ENCODE peak calls at places on chromosomes 2 and 18, in four cellular contexts. V, K, C and J are unnamed samples.

GRCh38 chr2:158726906-158727592 is 68.1 kb upstream of the DAPL1 start:
- DNase-seq in K (no peak), V (peak), C (no peak), J (peak)

GRCh38 chr2:126970583-126970982 is 71.9 kb downstream of the TEX51 start:
- DNase-seq in V (no peak), K (peak), C (no peak), J (no peak)

GRCh38 chr18:11654736-11655604 is 34.1 kb upstream of the GNAL start:
- DNase-seq in K (peak), V (peak), C (peak), J (peak)

GRCh38 chr2:134217316-134217715 is 36.6 kb upstream of the MGAT5 start:
- DNase-seq in K (no peak), C (no peak), V (no peak), J (no peak)

GRCh38 chr18:46040747-46041104 is 31.3 kb downstream of the PSTPIP2 start:
- DNase-seq in C (no peak), V (no peak), K (no peak), J (no peak)

GRCh38 chr2:45344071-45344470 is 267.0 kb downstream of the SRBD1 start:
- DNase-seq in K (no peak), C (no peak), V (no peak), J (no peak)

GRCh38 chr18:73688851-73689659 is 458.6 kb downstream of the FBXO15 start:
- DNase-seq in V (no peak), K (peak), C (no peak), J (no peak)

GRCh38 chr2:235636471-235637005 is 142.7 kb downstream of the AGAP1 start:
- DNase-seq in C (no peak), V (no peak), K (peak), J (no peak)

GRCh38 chr2:187051350-187051749 is 202.4 kb upstream of the ZSWIM2 start:
- DNase-seq in C (no peak), K (no peak), V (no peak), J (no peak)

GRCh38 chr2:58796239-58796638 is 555.1 kb upstream of the FANCL start:
- DNase-seq in K (no peak), C (no peak), V (no peak), J (no peak)

GRCh38 chr2:184113691-184114403 is 484.5 kb upstream of the ZNF804A start:
- DNase-seq in C (no peak), V (no peak), K (no peak), J (no peak)

GRCh38 chr2:106192752-106193490 is 1.2 kb downstream of the UXS1 start:
- DNase-seq in C (no peak), V (peak), K (peak), J (no peak)

GRCh38 chr2:68819556-68819955 is 51.6 kb downstream of the BMP10 start:
- DNase-seq in V (no peak), C (no peak), K (no peak), J (no peak)

GRCh38 chr2:222043897-222044296 is 254.9 kb downstream of the PAX3 start:
- DNase-seq in C (no peak), V (no peak), K (no peak), J (no peak)

GRCh38 chr2:73013941-73014340 is 57.6 kb downstream of the SFXN5 start:
- DNase-seq in C (no peak), K (peak), V (no peak), J (no peak)

GRCh38 chr18:12023375-12023774 is 42.1 kb downstream of the IMPA2 start:
- DNase-seq in K (no peak), C (peak), V (no peak), J (no peak)

GRCh38 chr18:13247506-13247905 is 28.9 kb downstream of the LDLRAD4 start:
- DNase-seq in V (no peak), K (no peak), C (no peak), J (no peak)

GRCh38 chr2:226187601-226188000 is 612.0 kb downstream of the IRS1 start:
- DNase-seq in C (no peak), K (peak), V (no peak), J (no peak)

GRCh38 chr2:97928591-97928990 is 67.2 kb downstream of the TMEM131 start:
- DNase-seq in C (no peak), K (no peak), V (no peak), J (no peak)